ENCODE peak calls at places on chromosome 19, in eight cellular contexts. One of them, this sample, is unnamed.

GRCh38 chr19:5580116-5580515 is 12.4 kb upstream of the TINCR start:
- DNase-seq in fibroblast of lung: no peak
- DNase-seq in upper lobe of left lung: no peak
- DNase-seq in gastrocnemius medialis: no peak
- DNase-seq in keratinocyte: no peak
- DNase-seq in thoracic aorta: no peak
- DNase-seq in stomach: no peak
- DNase-seq in Caco-2: no peak
- DNase-seq in this sample: no peak

GRCh38 chr19:42422576-42423461 is 4.4 kb downstream of the LIPE start:
- DNase-seq in thoracic aorta: no peak
- DNase-seq in gastrocnemius medialis: no peak
- DNase-seq in Caco-2: peak; percentile 75
- DNase-seq in keratinocyte: peak; percentile 69
- DNase-seq in upper lobe of left lung: no peak
- DNase-seq in stomach: no peak
- DNase-seq in fibroblast of lung: no peak
- DNase-seq in this sample: peak; percentile 42

GRCh38 chr19:51114087-51114714 is 6.0 kb upstream of the CTU1 start:
- DNase-seq in stomach: no peak
- DNase-seq in Caco-2: no peak
- DNase-seq in gastrocnemius medialis: no peak
- DNase-seq in keratinocyte: no peak
- DNase-seq in fibroblast of lung: no peak
- DNase-seq in upper lobe of left lung: no peak
- DNase-seq in thoracic aorta: no peak
- DNase-seq in this sample: no peak

GRCh38 chr19:41785653-41786052 is 10.7 kb upstream of the CEACAM3 start:
- DNase-seq in thoracic aorta: no peak
- DNase-seq in stomach: peak; percentile 73
- DNase-seq in upper lobe of left lung: peak; percentile 87
- DNase-seq in Caco-2: peak; percentile 79
- DNase-seq in keratinocyte: no peak
- DNase-seq in gastrocnemius medialis: no peak
- DNase-seq in fibroblast of lung: peak; percentile 68
- DNase-seq in this sample: peak; percentile 65

GRCh38 chr19:46716672-46717033 is 261 bp downstream of the PRKD2 start:
- DNase-seq in keratinocyte: no peak
- DNase-seq in fibroblast of lung: no peak
- DNase-seq in Caco-2: peak; percentile 32
- DNase-seq in gastrocnemius medialis: no peak
- DNase-seq in upper lobe of left lung: no peak
- DNase-seq in thoracic aorta: no peak
- DNase-seq in stomach: no peak
- DNase-seq in this sample: no peak

GRCh38 chr19:10503002-10503789 is at the start of gene KEAP1:
- DNase-seq in gastrocnemius medialis: no peak
- DNase-seq in keratinocyte: no peak
- DNase-seq in thoracic aorta: no peak
- DNase-seq in fibroblast of lung: peak; percentile 36
- DNase-seq in upper lobe of left lung: peak; percentile 36
- DNase-seq in stomach: peak; percentile 38
- DNase-seq in Caco-2: peak; percentile 70
- DNase-seq in this sample: no peak

GRCh38 chr19:19142347-19142746 is 4.1 kb upstream of the TMEM161A start:
- DNase-seq in upper lobe of left lung: no peak
- DNase-seq in stomach: no peak
- DNase-seq in Caco-2: no peak
- DNase-seq in gastrocnemius medialis: no peak
- DNase-seq in keratinocyte: no peak
- DNase-seq in fibroblast of lung: no peak
- DNase-seq in thoracic aorta: no peak
- DNase-seq in this sample: no peak

GRCh38 chr19:43532571-43532961 is 422 bp upstream of the ZNF575 start:
- DNase-seq in keratinocyte: no peak
- DNase-seq in Caco-2: peak; percentile 36
- DNase-seq in thoracic aorta: no peak
- DNase-seq in fibroblast of lung: no peak
- DNase-seq in upper lobe of left lung: peak; percentile 69
- DNase-seq in gastrocnemius medialis: no peak
- DNase-seq in stomach: peak; percentile 73
- DNase-seq in this sample: no peak

GRCh38 chr19:1843646-1844394 is 4.5 kb downstream of the REXO1 start:
- DNase-seq in gastrocnemius medialis: no peak
- DNase-seq in Caco-2: no peak
- DNase-seq in fibroblast of lung: no peak
- DNase-seq in keratinocyte: no peak
- DNase-seq in upper lobe of left lung: no peak
- DNase-seq in thoracic aorta: no peak
- DNase-seq in stomach: no peak
- DNase-seq in this sample: no peak

GRCh38 chr19:38734426-38735256 is 9.6 kb downstream of the CAPN12 start:
- DNase-seq in fibroblast of lung: no peak
- DNase-seq in stomach: peak; percentile 45
- DNase-seq in Caco-2: no peak
- DNase-seq in gastrocnemius medialis: no peak
- DNase-seq in thoracic aorta: no peak
- DNase-seq in upper lobe of left lung: peak; percentile 45
- DNase-seq in keratinocyte: no peak
- DNase-seq in this sample: peak; percentile 44

GRCh38 chr19:8571006-8571411 is 6.2 kb downstream of the MYO1F start:
- DNase-seq in stomach: peak; percentile 47
- DNase-seq in thoracic aorta: no peak
- DNase-seq in keratinocyte: no peak
- DNase-seq in upper lobe of left lung: peak; percentile 78
- DNase-seq in Caco-2: no peak
- DNase-seq in gastrocnemius medialis: no peak
- DNase-seq in fibroblast of lung: peak; percentile 20
- DNase-seq in this sample: peak; percentile 53

GRCh38 chr19:8569066-8569761 is 8.0 kb downstream of the MYO1F start:
- DNase-seq in keratinocyte: peak; percentile 42
- DNase-seq in stomach: peak; percentile 44
- DNase-seq in Caco-2: no peak
- DNase-seq in thoracic aorta: no peak
- DNase-seq in upper lobe of left lung: peak; percentile 79
- DNase-seq in fibroblast of lung: peak; percentile 92
- DNase-seq in gastrocnemius medialis: no peak
- DNase-seq in this sample: peak; percentile 88

GRCh38 chr19:8573316-8573715 is 3.9 kb downstream of the MYO1F start:
- DNase-seq in upper lobe of left lung: no peak
- DNase-seq in gastrocnemius medialis: no peak
- DNase-seq in stomach: no peak
- DNase-seq in keratinocyte: no peak
- DNase-seq in thoracic aorta: no peak
- DNase-seq in Caco-2: no peak
- DNase-seq in fibroblast of lung: no peak
- DNase-seq in this sample: no peak

GRCh38 chr19:8566855-8567254 is 10.4 kb downstream of the MYO1F start:
- DNase-seq in thoracic aorta: no peak
- DNase-seq in fibroblast of lung: no peak
- DNase-seq in gastrocnemius medialis: no peak
- DNase-seq in stomach: no peak
- DNase-seq in upper lobe of left lung: no peak
- DNase-seq in Caco-2: no peak
- DNase-seq in keratinocyte: no peak
- DNase-seq in this sample: no peak

GRCh38 chr19:8567522-8568172 is 9.6 kb downstream of the MYO1F start:
- DNase-seq in fibroblast of lung: no peak
- DNase-seq in upper lobe of left lung: peak; percentile 77
- DNase-seq in Caco-2: no peak
- DNase-seq in gastrocnemius medialis: no peak
- DNase-seq in thoracic aorta: no peak
- DNase-seq in keratinocyte: no peak
- DNase-seq in stomach: no peak
- DNase-seq in this sample: no peak
- H3K4me1 ChIP-seq in fibroblast of lung: peaks cover 8% of the 10 kb centered on the region
- H3K4me1 ChIP-seq in upper lobe of left lung: peaks cover 54% of the 10 kb centered on the region
- H3K4me1 ChIP-seq in Caco-2: no peaks in the 10 kb centered on the region
- H3K4me1 ChIP-seq in gastrocnemius medialis: no peaks in the 10 kb centered on the region
- H3K4me1 ChIP-seq in thoracic aorta: no peaks in the 10 kb centered on the region
- H3K4me1 ChIP-seq in keratinocyte: peaks cover 6% of the 10 kb centered on the region
- H3K4me1 ChIP-seq in stomach: no peaks in the 10 kb centered on the region
- H3K4me1 ChIP-seq in this sample: peaks cover 68% of the 10 kb centered on the region

DNA sequence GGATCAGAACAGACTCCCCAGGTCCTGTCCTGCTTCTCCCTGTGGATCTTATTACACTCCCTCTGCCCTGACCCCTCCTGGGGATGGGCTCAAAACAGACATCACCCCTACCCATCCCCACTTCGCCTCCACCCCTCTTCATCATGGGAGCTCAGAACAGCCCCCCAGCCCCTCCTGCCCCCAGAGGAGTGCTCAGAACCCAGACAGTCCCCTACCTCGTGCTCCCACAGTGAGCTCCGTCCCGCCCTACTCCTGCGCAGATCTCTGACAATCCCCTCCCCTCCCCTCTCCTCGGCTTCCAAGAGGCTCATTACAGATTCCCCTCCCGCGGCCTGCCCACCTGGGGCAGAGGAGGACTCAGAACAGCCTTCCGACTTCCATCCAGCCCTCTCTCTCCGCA is 6.1 kb upstream of the TMEM221 start:
- DNase-seq in keratinocyte: no peak
- DNase-seq in upper lobe of left lung: no peak
- DNase-seq in thoracic aorta: no peak
- DNase-seq in gastrocnemius medialis: no peak
- DNase-seq in stomach: no peak
- DNase-seq in fibroblast of lung: no peak
- DNase-seq in Caco-2: no peak
- DNase-seq in this sample: no peak
- H3K4me3 ChIP-seq in keratinocyte: no peak overlapping the region
- H3K4me3 ChIP-seq in upper lobe of left lung: no peak overlapping the region
- H3K4me3 ChIP-seq in thoracic aorta: no peak overlapping the region
- H3K4me3 ChIP-seq in gastrocnemius medialis: no peak overlapping the region
- H3K4me3 ChIP-seq in stomach: no peak overlapping the region
- H3K4me3 ChIP-seq in fibroblast of lung: no peak overlapping the region
- H3K4me3 ChIP-seq in Caco-2: no peak overlapping the region
- H3K4me3 ChIP-seq in this sample: no peak overlapping the region

GRCh38 chr19:16216744-16217670 is 19.3 kb downstream of the AP1M1 start:
- DNase-seq in thoracic aorta: no peak
- DNase-seq in upper lobe of left lung: peak; percentile 34
- DNase-seq in keratinocyte: no peak
- DNase-seq in fibroblast of lung: no peak
- DNase-seq in gastrocnemius medialis: no peak
- DNase-seq in Caco-2: no peak
- DNase-seq in stomach: no peak
- DNase-seq in this sample: peak; percentile 12

GRCh38 chr19:16210168-16210567 is 12.5 kb downstream of the AP1M1 start:
- DNase-seq in keratinocyte: no peak
- DNase-seq in stomach: no peak
- DNase-seq in thoracic aorta: no peak
- DNase-seq in Caco-2: no peak
- DNase-seq in fibroblast of lung: no peak
- DNase-seq in upper lobe of left lung: no peak
- DNase-seq in gastrocnemius medialis: no peak
- DNase-seq in this sample: no peak

GRCh38 chr19:16209266-16209665 is 11.6 kb downstream of the AP1M1 start:
- DNase-seq in stomach: no peak
- DNase-seq in thoracic aorta: no peak
- DNase-seq in upper lobe of left lung: no peak
- DNase-seq in fibroblast of lung: no peak
- DNase-seq in gastrocnemius medialis: no peak
- DNase-seq in keratinocyte: no peak
- DNase-seq in Caco-2: no peak
- DNase-seq in this sample: no peak

GRCh38 chr19:16208847-16209246 is 11.1 kb downstream of the AP1M1 start:
- DNase-seq in fibroblast of lung: no peak
- DNase-seq in thoracic aorta: no peak
- DNase-seq in gastrocnemius medialis: no peak
- DNase-seq in stomach: no peak
- DNase-seq in upper lobe of left lung: no peak
- DNase-seq in keratinocyte: no peak
- DNase-seq in Caco-2: no peak
- DNase-seq in this sample: peak; percentile 38

DNA sequence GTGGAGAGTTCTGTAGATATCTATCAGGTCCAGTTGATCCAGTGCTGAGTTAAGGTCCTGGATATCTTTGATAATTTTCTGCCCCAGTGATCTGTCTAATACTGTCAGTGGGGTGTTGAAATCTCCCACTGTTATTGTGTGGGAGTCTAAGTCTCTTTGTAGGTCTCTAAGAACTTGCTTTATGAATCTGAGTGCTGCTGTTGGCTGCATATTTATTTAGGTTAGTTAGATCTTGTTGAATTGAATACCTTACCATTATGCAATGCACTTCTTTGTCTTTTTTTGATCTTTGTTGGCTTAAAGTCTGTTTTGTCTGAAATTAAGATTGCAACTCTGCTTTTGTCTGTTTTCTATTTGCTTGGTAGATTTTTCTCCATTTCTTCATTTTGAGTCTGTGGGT is 15.4 kb downstream of the AP1M1 start:
- DNase-seq in keratinocyte: no peak
- DNase-seq in stomach: no peak
- DNase-seq in thoracic aorta: no peak
- DNase-seq in gastrocnemius medialis: no peak
- DNase-seq in fibroblast of lung: no peak
- DNase-seq in Caco-2: no peak
- DNase-seq in upper lobe of left lung: no peak
- DNase-seq in this sample: no peak
- H3K36me3 ChIP-seq in keratinocyte: peaks cover 27% of the 10 kb centered on the region
- H3K36me3 ChIP-seq in stomach: peaks cover 87% of the 10 kb centered on the region
- H3K36me3 ChIP-seq in thoracic aorta: peaks cover 55% of the 10 kb centered on the region
- H3K36me3 ChIP-seq in gastrocnemius medialis: peaks cover 29% of the 10 kb centered on the region
- H3K36me3 ChIP-seq in fibroblast of lung: peaks cover 21% of the 10 kb centered on the region
- H3K36me3 ChIP-seq in Caco-2: peaks cover 1% of the 10 kb centered on the region
- H3K36me3 ChIP-seq in upper lobe of left lung: peaks cover 68% of the 10 kb centered on the region
- H3K36me3 ChIP-seq in this sample: peaks cover 23% of the 10 kb centered on the region

GRCh38 chr19:35208121-35208520 is 20.4 kb downstream of the FAM187B start:
- DNase-seq in stomach: no peak
- DNase-seq in upper lobe of left lung: no peak
- DNase-seq in gastrocnemius medialis: no peak
- DNase-seq in thoracic aorta: no peak
- DNase-seq in keratinocyte: no peak
- DNase-seq in Caco-2: no peak
- DNase-seq in fibroblast of lung: no peak
- DNase-seq in this sample: no peak
- H3K4me1 ChIP-seq in stomach: peaks cover 15% of the 10 kb centered on the region
- H3K4me1 ChIP-seq in upper lobe of left lung: peaks cover 24% of the 10 kb centered on the region
- H3K4me1 ChIP-seq in gastrocnemius medialis: peaks cover under 1% of the 10 kb centered on the region
- H3K4me1 ChIP-seq in thoracic aorta: no peaks in the 10 kb centered on the region
- H3K4me1 ChIP-seq in keratinocyte: no peaks in the 10 kb centered on the region
- H3K4me1 ChIP-seq in Caco-2: no peaks in the 10 kb centered on the region
- H3K4me1 ChIP-seq in fibroblast of lung: no peaks in the 10 kb centered on the region
- H3K4me1 ChIP-seq in this sample: peaks cover 91% of the 10 kb centered on the region